ENCODE peak calls at places on chromosome 4, in nine cellular contexts. P, C, M, Y, G, R, X, A and J are unnamed samples.

GRCh38 chr4:26568446-26568994 is 15.4 kb upstream of the TBC1D19 start:
- DNase-seq in C (no peak), A (peak), G (no peak), Y (no peak), X (no peak), R (no peak), P (no peak), M (no peak), J (no peak)

GRCh38 chr4:75995727-75996126 is 5.0 kb upstream of the SDAD1 start:
- DNase-seq in C (peak), X (peak), M (no peak), A (peak), G (no peak), R (no peak), P (peak), Y (no peak), J (no peak)

GRCh38 chr4:142781114-142781513 is 65.0 kb downstream of the INPP4B start:
- DNase-seq in P (no peak), X (no peak), R (no peak), Y (no peak), M (no peak), G (no peak), A (no peak), C (no peak), J (no peak)

GRCh38 chr4:30718889-30719252 is 1.3 kb upstream of the PCDH7 start:
- DNase-seq in X (peak), M (no peak), A (no peak), P (no peak), G (no peak), R (no peak), Y (peak), C (peak), J (no peak)

GRCh38 chr4:112895785-112896184 is 153.7 kb upstream of the ANK2 start:
- DNase-seq in R (no peak), A (peak), Y (no peak), M (no peak), P (no peak), G (no peak), C (peak), X (peak), J (no peak)

GRCh38 chr4:170247585-170247984 is 157.8 kb upstream of the AADAT start:
- DNase-seq in G (no peak), R (no peak), M (no peak), C (no peak), X (no peak), A (no peak), Y (no peak), P (no peak), J (no peak)

GRCh38 chr4:165170819-165171218 is 36.5 kb upstream of the KLHL2 start:
- DNase-seq in P (no peak), R (no peak), G (no peak), X (no peak), M (no peak), C (no peak), Y (no peak), A (no peak), J (no peak)

GRCh38 chr4:125316781-125317525 is 2.2 kb downstream of the FAT4 start:
- DNase-seq in X (peak), A (peak), Y (peak), M (peak), C (peak), P (no peak), R (no peak), G (peak), J (peak)

GRCh38 chr4:2059034-2059725 is at the start of gene NAT8L:
- DNase-seq in Y (peak), A (no peak), R (no peak), P (peak), G (no peak), M (no peak), C (peak), X (peak), J (no peak)

GRCh38 chr4:110769578-110769977 is 146.7 kb upstream of the PITX2 start:
- DNase-seq in P (no peak), Y (no peak), X (no peak), R (no peak), A (no peak), M (no peak), G (no peak), C (no peak), J (no peak)

GRCh38 chr4:183532823-183533222 is 28.0 kb downstream of the ING2 start:
- DNase-seq in P (no peak), M (no peak), X (no peak), R (no peak), A (no peak), Y (no peak), G (no peak), C (no peak), J (no peak)

GRCh38 chr4:174490356-174490969 is 31.8 kb downstream of the HPGD start:
- DNase-seq in X (no peak), Y (no peak), C (no peak), R (no peak), A (peak), M (no peak), G (no peak), P (no peak), J (no peak)

DNA sequence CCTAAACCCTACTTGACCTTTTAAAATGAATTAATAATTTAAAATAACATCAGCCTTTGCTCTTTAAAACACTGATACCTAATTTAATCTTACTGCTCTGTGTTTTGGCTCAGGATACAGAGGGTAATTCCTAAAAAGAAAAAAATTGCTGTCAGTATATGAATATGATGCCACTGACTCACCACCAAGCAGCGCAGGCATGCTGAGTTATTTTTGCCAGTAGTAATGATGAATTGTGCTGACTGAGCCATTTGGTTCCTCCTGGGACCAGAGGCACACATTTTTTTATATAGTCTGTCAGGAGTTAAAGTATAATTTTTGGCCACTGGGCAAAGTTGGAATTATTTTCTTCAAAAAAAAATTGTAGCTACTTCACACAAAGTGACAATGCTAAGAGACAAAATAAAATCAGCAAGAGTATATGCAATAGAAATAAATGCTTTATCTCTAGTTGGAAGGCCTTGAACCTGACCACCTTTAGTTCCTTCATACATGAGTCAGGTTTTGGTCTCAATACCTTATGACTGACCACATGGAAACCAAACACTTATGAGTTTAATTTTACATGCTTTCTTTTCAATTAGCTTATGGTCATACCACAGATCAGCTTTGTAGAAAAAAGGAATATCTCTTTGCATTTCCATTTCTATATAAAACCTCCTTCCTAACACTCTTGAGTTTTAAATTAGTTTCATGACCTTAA is 115.1 kb downstream of the PPP3CA start:
- DNase-seq in P (peak), G (peak), C (no peak), R (no peak), A (peak), M (peak), Y (peak), X (no peak), J (no peak)
- H3K27ac ChIP-seq in P (no peak), G (no peak), C (no peak), R (no peak), A (no peak), M (no peak), Y (no peak), X (no peak), J (no peak)

DNA sequence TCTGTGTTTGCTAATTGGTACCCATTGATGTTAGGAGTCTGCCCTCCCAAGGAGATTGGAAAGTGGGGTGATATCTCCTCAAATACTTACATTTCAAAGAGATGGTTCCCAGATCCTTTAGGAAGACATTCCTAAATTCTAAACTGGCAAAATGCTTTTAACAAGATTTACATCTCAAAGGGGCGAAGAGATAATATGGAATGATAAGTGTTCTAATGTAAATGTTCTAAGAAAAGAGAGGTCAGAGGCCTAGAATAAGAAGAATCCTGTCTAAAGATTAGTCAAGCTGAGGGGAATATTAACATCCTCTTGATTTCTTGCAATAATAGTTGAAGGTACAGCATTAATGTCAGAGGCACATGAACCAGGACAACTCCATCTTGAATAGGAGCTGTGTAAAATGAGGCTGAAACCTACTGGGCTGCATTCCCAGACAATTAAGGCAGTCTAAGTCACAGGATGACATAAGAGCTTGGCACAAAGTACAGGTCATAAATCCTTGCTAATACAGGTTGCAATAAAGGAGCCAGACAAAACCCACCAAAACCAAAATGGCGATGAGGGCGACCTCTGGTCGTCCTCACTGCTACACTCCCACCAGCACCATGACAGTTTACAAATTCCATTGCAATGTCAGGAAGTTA is 2248.1 kb downstream of the ARAP2 start:
- DNase-seq in Y (no peak), M (no peak), R (no peak), P (no peak), X (peak), A (no peak), C (no peak), G (no peak), J (no peak)
- H3K27ac ChIP-seq in Y (no peak), M (no peak), R (no peak), P (no peak), X (no peak), A (no peak), C (no peak), G (no peak), J (no peak)

DNA sequence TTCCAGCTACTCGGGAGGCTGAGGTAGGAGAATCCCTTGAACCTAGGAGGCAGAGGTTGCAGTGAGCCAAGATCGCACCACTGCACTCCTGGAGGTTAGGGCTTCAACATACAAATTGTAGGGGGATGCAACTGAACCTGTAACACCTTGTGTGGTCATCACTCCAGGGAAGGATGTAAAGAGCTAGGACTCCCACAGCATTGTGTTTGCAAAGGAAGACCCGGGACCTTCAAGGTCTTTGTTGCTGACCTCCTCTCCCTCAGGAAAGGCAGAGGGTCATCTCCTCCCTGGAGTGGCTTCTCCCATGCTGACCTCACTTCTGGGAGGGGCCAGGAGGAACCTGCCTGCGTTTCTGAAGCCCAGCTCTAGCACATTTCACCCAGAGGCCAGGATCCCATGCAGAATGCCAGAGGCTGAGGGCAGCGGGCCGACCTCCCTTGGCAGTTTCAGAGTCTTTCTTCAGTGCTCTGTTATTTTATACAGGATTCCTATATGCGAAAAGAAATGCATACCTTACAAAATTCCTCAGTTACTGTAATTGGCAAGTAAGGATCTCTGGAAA is 80.2 kb downstream of the HTRA3 start:
- DNase-seq in M (peak), Y (no peak), A (no peak), C (no peak), P (no peak), G (no peak), X (no peak), R (no peak), J (no peak)
- H3K27ac ChIP-seq in M (no peak), Y (no peak), A (no peak), C (no peak), P (no peak), G (no peak), X (no peak), R (no peak), J (no peak)

DNA sequence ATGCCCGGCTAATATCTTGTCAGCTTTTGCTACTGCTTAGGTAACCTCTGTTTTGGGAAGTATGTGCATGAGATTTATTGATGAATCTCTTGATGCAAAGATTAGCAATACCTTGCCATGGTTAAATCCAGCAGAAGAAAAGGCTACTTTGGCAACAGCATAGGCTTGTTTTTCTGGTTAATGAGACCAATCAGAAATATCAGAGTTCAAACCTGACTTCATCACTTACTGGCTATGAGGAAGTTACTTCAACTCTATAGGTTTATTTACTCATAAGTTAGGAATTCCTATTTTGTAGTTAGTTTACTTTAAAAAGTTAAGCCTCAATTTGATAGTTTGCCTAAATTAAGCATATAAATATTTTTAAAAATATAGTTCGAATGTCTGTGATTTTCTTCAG is 93.1 kb downstream of the PDLIM5 start:
- DNase-seq in A (peak), R (no peak), X (no peak), G (no peak), P (no peak), Y (no peak), M (no peak), C (no peak), J (no peak)
- H3K27ac ChIP-seq in A (peak), R (no peak), X (peak), G (no peak), P (no peak), Y (peak), M (peak), C (no peak), J (peak)

DNA sequence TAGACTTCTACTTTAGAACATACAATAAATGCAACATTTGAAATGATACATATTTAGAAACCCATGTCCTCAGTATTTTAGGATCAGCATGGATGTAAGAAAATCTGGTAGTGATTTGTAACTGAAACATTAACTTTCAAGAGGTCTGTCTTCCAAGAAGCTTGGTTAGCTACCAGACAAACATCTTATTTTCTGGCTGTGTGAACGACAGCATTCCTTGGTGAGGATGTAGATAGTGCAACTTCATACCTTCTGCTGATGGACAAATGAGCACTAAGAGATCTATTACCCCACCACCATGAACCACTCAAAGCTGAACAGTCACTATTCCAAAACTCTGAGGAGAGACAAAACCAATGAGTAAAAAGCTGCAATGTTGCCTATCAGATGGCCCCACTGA is 212.7 kb downstream of the FBXW7 start:
- DNase-seq in P (no peak), A (no peak), G (no peak), R (no peak), C (no peak), X (no peak), Y (no peak), M (no peak), J (no peak)
- H3K27ac ChIP-seq in P (no peak), A (no peak), G (no peak), R (no peak), C (no peak), X (no peak), Y (no peak), M (no peak), J (no peak)